ENCODE peak calls at places on chromosomes 5 and 9, in six cellular contexts. R, Z, G, P, K and B are unnamed samples.

GRCh38 chr9:120985759-120986353 is 59.3 kb upstream of the TRAF1 start:
- DNase-seq in K (peak; percentile 56), Z (no peak), G (no peak), R (peak; percentile 25), P (no peak), B (no peak)

GRCh38 chr9:136336156-136336860 is 9.0 kb downstream of the GPSM1 start:
- DNase-seq in Z (no peak), R (peak; percentile 44), K (no peak), G (no peak), P (no peak), B (no peak)

GRCh38 chr5:33195431-33196128 is 245.2 kb upstream of the TARS1 start:
- DNase-seq in Z (no peak), R (no peak), G (no peak), P (no peak), K (no peak), B (no peak)

GRCh38 chr5:155085282-155085990 is 71.9 kb downstream of the KIF4B start:
- DNase-seq in P (no peak), K (no peak), Z (no peak), R (no peak), G (no peak), B (no peak)

GRCh38 chr9:91486699-91487497 is 63.3 kb upstream of the NFIL3 start:
- DNase-seq in R (no peak), P (no peak), K (no peak), G (no peak), Z (no peak), B (no peak)

GRCh38 chr9:93591301-93591700 is 14.9 kb downstream of the PHF2 start:
- DNase-seq in Z (no peak), R (no peak), G (no peak), P (no peak), K (no peak), B (no peak)

GRCh38 chr5:150053231-150053626 is 33.1 kb downstream of the CSF1R start:
- DNase-seq in P (no peak), K (no peak), Z (no peak), R (no peak), G (no peak), B (no peak)

GRCh38 chr9:131591845-131592208 is 46.5 kb downstream of the PRRT1B start:
- DNase-seq in P (no peak), K (no peak), Z (no peak), R (no peak), G (no peak), B (no peak)

GRCh38 chr9:5582835-5583195 is 46.1 kb upstream of the RIC1 start:
- DNase-seq in G (no peak), Z (no peak), R (no peak), P (peak; percentile 91), K (no peak), B (no peak)

GRCh38 chr5:21834863-21835262 is 1018.3 kb downstream of the CDH12 start:
- DNase-seq in G (no peak), Z (no peak), R (peak; percentile 42), K (no peak), P (no peak), B (no peak)

GRCh38 chr5:59390074-59390659 is 503.4 kb downstream of the PDE4D start:
- DNase-seq in P (no peak), G (no peak), K (peak; percentile 18), Z (no peak), R (peak; percentile 12), B (no peak)

GRCh38 chr5:93596676-93597441 is 13.8 kb downstream of the NR2F1 start:
- DNase-seq in R (no peak), P (no peak), Z (no peak), G (no peak), K (peak; percentile 32), B (no peak)

GRCh38 chr5:141617682-141618029 is 1.1 kb downstream of the DIAPH1 start:
- DNase-seq in P (no peak), R (no peak), G (no peak), K (no peak), Z (no peak), B (no peak)

GRCh38 chr9:93801120-93801519 is 154.0 kb downstream of the BARX1 start:
- DNase-seq in K (no peak), R (no peak), G (no peak), P (no peak), Z (no peak), B (no peak)

GRCh38 chr9:126611592-126612328 is 2.0 kb upstream of the LMX1B start:
- DNase-seq in Z (peak; percentile 91), K (peak; percentile 36), G (peak; percentile 70), P (no peak), R (peak; percentile 84), B (peak; percentile 88)

GRCh38 chr9:111904889-111905288 is 8.3 kb downstream of the UGCG start:
- DNase-seq in K (no peak), P (no peak), R (no peak), Z (no peak), G (no peak), B (no peak)

GRCh38 chr5:80809451-80809850 is 150.7 kb upstream of the RASGRF2 start:
- DNase-seq in P (no peak), Z (no peak), G (no peak), K (no peak), R (no peak), B (no peak)

GRCh38 chr9:111263116-111263515 is 66.9 kb downstream of the OR2K2 start:
- DNase-seq in P (no peak), K (no peak), G (no peak), R (no peak), Z (no peak), B (no peak)

GRCh38 chr9:130847306-130848217 is 12.5 kb downstream of the ABL1 start:
- DNase-seq in P (no peak), G (no peak), Z (no peak), R (no peak), K (peak; percentile 43), B (no peak)

GRCh38 chr5:76733049-76733417 is 17.1 kb downstream of the F2R start:
- DNase-seq in G (no peak), P (peak; percentile 96), K (no peak), Z (no peak), R (no peak), B (no peak)

GRCh38 chr5:40353442-40353841 is 326.3 kb upstream of the PTGER4 start:
- DNase-seq in P (no peak), Z (no peak), G (no peak), R (no peak), K (no peak), B (no peak)

GRCh38 chr5:133354323-133355161 is 257.8 kb downstream of the FSTL4 start:
- DNase-seq in P (no peak), K (no peak), Z (no peak), G (no peak), R (no peak), B (no peak)

GRCh38 chr9:97387936-97388684 is 23.8 kb upstream of the TDRD7 start:
- DNase-seq in G (no peak), P (no peak), Z (no peak), K (peak; percentile 45), R (no peak), B (no peak)

GRCh38 chr9:134225186-134225585 is 60.8 kb upstream of the RNU6ATAC start:
- DNase-seq in R (no peak), Z (no peak), K (no peak), P (no peak), G (no peak), B (no peak)

GRCh38 chr5:78627766-78628165 is 20.8 kb downstream of the LHFPL2 start:
- DNase-seq in Z (no peak), G (no peak), P (no peak), R (no peak), K (no peak), B (no peak)

GRCh38 chr9:137028281-137029057 is 432 bp upstream of the ABCA2 start:
- DNase-seq in K (no peak), P (no peak), G (no peak), R (peak; percentile 92), Z (peak; percentile 70), B (peak; percentile 70)

GRCh38 chr5:125244531-125244930 is 498.1 kb upstream of the ZNF608 start:
- DNase-seq in R (no peak), Z (no peak), G (no peak), P (no peak), K (no peak), B (no peak)

GRCh38 chr5:162248107-162248713 is 180.6 kb downstream of the GABRG2 start:
- DNase-seq in K (peak; percentile 15), P (no peak), Z (peak; percentile 5), G (peak; percentile 34), R (peak; percentile 18), B (peak; percentile 0)

GRCh38 chr9:91117474-91117891 is 244.2 kb downstream of the AUH start:
- DNase-seq in G (no peak), Z (no peak), K (no peak), P (no peak), R (no peak), B (no peak)

GRCh38 chr5:96245401-96246091 is 187.5 kb downstream of the PCSK1 start:
- DNase-seq in R (no peak), G (no peak), P (no peak), K (peak; percentile 93), Z (no peak), B (no peak)
- TF ChIP-seq POLR2A in R (no peak), G (no peak), P (no peak), K (no peak), Z (no peak), B (no peak)

GRCh38 chr9:15697459-15697858 is 144.6 kb downstream of the CCDC171 start:
- DNase-seq in R (no peak), K (no peak), G (no peak), P (no peak), Z (no peak), B (no peak)
- TF ChIP-seq TAF1 in R (no peak), K (no peak), G (no peak), P (no peak), Z (no peak), B (no peak)

GRCh38 chr5:160119905-160120266 is 636 bp upstream of the PWWP2A start:
- DNase-seq in Z (no peak), P (no peak), K (no peak), G (no peak), R (no peak), B (no peak)

GRCh38 chr5:160116991-160117390 is 2.3 kb downstream of the PWWP2A start:
- DNase-seq in K (no peak), R (no peak), Z (no peak), P (no peak), G (no peak), B (no peak)

GRCh38 chr5:160118349-160119141 is 705 bp downstream of the PWWP2A start:
- DNase-seq in Z (peak; percentile 55), R (peak; percentile 70), G (no peak), P (no peak), K (no peak), B (peak; percentile 59)

GRCh38 chr5:160119142-160119904 is at the start of gene PWWP2A:
- DNase-seq in G (peak; percentile 99), K (peak; percentile 100), R (peak; percentile 95), P (peak; percentile 100), Z (peak; percentile 82), B (peak; percentile 83)
- TF ChIP-seq POLR2A in G (peak; percentile 71), K (peak; percentile 85), R (peak; percentile 89), P (peak; percentile 86), Z (peak; percentile 79), B (peak; percentile 83)

DNA sequence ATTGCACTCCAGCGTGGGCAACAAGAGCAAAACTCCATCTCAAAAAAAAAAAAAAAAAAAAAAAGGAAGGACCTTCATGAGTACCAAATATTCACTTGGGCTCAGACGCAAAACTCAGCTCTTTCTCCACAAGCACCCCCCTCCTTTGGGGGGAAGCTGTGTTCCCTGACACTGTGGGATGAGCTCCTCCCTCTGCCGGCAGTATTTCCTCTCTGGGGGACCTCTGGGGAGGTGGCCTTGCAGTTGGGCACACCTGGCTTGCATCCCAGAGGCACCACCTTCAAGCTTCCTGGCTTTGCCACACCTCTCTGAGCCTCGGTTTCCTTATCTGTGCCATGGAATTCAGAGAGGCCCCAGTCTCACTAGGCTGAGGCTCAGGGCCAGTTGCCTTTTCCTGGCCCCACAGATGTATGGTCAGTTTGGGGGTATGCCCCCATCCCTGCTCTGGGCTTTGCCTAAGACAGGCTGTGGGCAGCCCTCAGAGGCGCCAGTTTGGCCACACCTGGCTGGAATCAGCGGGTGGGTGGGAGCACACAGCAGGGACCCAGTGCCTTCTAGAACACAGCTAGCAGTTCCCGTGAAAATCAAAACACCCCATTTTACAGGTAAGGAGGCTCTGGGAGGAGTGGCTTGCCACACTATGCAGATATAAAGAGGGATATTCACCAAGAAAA is 157.5 kb upstream of the IER5L start:
- DNase-seq in R (no peak), K (no peak), P (no peak), G (no peak), Z (no peak), B (no peak)
- TF ChIP-seq TAF1 in R (no peak), K (no peak), P (no peak), G (no peak), Z (no peak), B (no peak)